ENCODE peak calls at places on chromosomes 4 and X, in nine cellular contexts. J, A, N, X, E, W, Z, C and S are unnamed samples.

GRCh38 chrX:78753571-78753970 is 6.1 kb downstream of the LPAR4 start:
- DNase-seq in E (no peak), J (no peak), X (no peak), C (no peak), N (no peak), W (no peak), Z (no peak), A (no peak), S (no peak)

GRCh38 chr4:40828661-40829060 is 78.9 kb downstream of the NSUN7 start:
- DNase-seq in C (no peak), Z (no peak), W (no peak), X (no peak), A (no peak), E (no peak), J (no peak), N (no peak), S (no peak)

GRCh38 chrX:121579016-121579760 is 531.8 kb downstream of the GLUD2 start:
- DNase-seq in N (no peak), W (no peak), E (no peak), C (no peak), A (no peak), Z (no peak), X (peak; percentile 21), J (peak; percentile 0), S (no peak)

GRCh38 chr4:7892212-7893019 is 47.2 kb downstream of the AFAP1 start:
- DNase-seq in C (no peak), Z (no peak), N (peak; percentile 96), W (peak; percentile 88), A (no peak), X (peak; percentile 43), E (no peak), J (no peak), S (peak; percentile 40)

GRCh38 chr4:168784786-168785461 is 225.1 kb downstream of the CBR4 start:
- DNase-seq in J (no peak), A (no peak), C (no peak), Z (no peak), N (no peak), W (no peak), E (no peak), X (no peak), S (no peak)

GRCh38 chr4:61428950-61429349 is 228.8 kb downstream of the ADGRL3 start:
- DNase-seq in W (no peak), X (no peak), Z (no peak), J (no peak), N (no peak), A (no peak), C (no peak), E (no peak), S (no peak)

GRCh38 chrX:149939271-149940014 is 1.2 kb upstream of the EOLA2 start:
- DNase-seq in A (peak; percentile 90), N (peak; percentile 84), J (no peak), E (peak; percentile 79), C (peak; percentile 88), W (peak; percentile 10), X (peak; percentile 86), Z (peak; percentile 96), S (peak; percentile 80)

GRCh38 chrX:1336331-1337143 is at the start of gene IL3RA:
- DNase-seq in Z (no peak), A (no peak), N (no peak), C (no peak), X (no peak), W (no peak), E (no peak), J (peak; percentile 52), S (no peak)

GRCh38 chr4:183469327-183469726 is 24.9 kb downstream of the CDKN2AIP start:
- DNase-seq in A (no peak), W (no peak), X (no peak), E (no peak), Z (no peak), N (no peak), J (no peak), C (no peak), S (no peak)

GRCh38 chr4:145041378-145041777 is 56.6 kb downstream of the ANAPC10 start:
- DNase-seq in Z (no peak), E (no peak), A (no peak), C (no peak), N (no peak), J (no peak), W (no peak), X (no peak), S (no peak)

GRCh38 chrX:151919610-151920009 is 6.9 kb downstream of the MAGEA4 start:
- DNase-seq in X (no peak), E (no peak), N (no peak), Z (peak; percentile 69), J (no peak), W (no peak), C (no peak), A (no peak), S (no peak)

GRCh38 chr4:66252291-66252690 is 582.0 kb upstream of the EPHA5 start:
- DNase-seq in C (no peak), A (no peak), Z (no peak), J (no peak), N (no peak), W (no peak), X (no peak), E (no peak), S (no peak)

GRCh38 chrX:20718592-20718991 is 451.9 kb upstream of the RPS6KA3 start:
- DNase-seq in X (no peak), Z (no peak), E (no peak), C (no peak), J (no peak), N (no peak), W (no peak), A (no peak), S (no peak)

GRCh38 chr4:138609943-138610350 is 367.8 kb upstream of the SLC7A11 start:
- DNase-seq in E (no peak), A (no peak), Z (no peak), C (no peak), W (no peak), X (peak; percentile 44), J (peak; percentile 61), N (no peak), S (no peak)

GRCh38 chr4:1644906-1645657 is 39.0 kb downstream of the FAM53A start:
- DNase-seq in Z (no peak), W (no peak), A (no peak), J (peak; percentile 85), N (no peak), X (no peak), C (no peak), E (no peak), S (no peak)